ENCODE peak calls at places on chromosome 21, in four cellular contexts. M is tibial nerve; L is fibroblast of lung; W is CD8-positive, alpha-beta T cell. P is an unnamed sample.

GRCh38 chr21:33578959-33579542 is 9.4 kb downstream of the DONSON start:
- DNase-seq in M (no peak), L (peak; percentile 38), W (no peak), P (no peak)

GRCh38 chr21:42125571-42126544 is 54.7 kb downstream of the UMODL1 start:
- DNase-seq in M (no peak), L (peak; percentile 63), W (no peak), P (peak; percentile 35)

GRCh38 chr21:24514081-24514733 is 1093.1 kb downstream of the MRPL39 start:
- DNase-seq in M (no peak), L (no peak), W (no peak), P (no peak)

GRCh38 chr21:17537299-17537698 is 24.5 kb downstream of the CXADR start:
- DNase-seq in M (no peak), L (no peak), W (no peak), P (peak; percentile 45)

GRCh38 chr21:42124826-42125570 is 53.9 kb downstream of the UMODL1 start:
- DNase-seq in M (no peak), L (no peak), W (no peak), P (no peak)

GRCh38 chr21:42404534-42404933 is 832 bp downstream of the UBASH3A start:
- DNase-seq in M (no peak), L (no peak), W (peak; percentile 34), P (no peak)

GRCh38 chr21:17585875-17586450 is 26.7 kb downstream of the BTG3 start:
- DNase-seq in M (peak; percentile 42), L (peak; percentile 36), W (no peak), P (peak; percentile 39)

GRCh38 chr21:40043423-40043822 is 176.2 kb downstream of the PCP4 start:
- DNase-seq in M (no peak), L (no peak), W (no peak), P (no peak)

GRCh38 chr21:45541221-45542039 is 810 bp downstream of the SLC19A1 start:
- DNase-seq in M (peak; percentile 57), L (peak; percentile 55), W (peak; percentile 74), P (peak; percentile 61)
- H3K4me3 ChIP-seq in M (peak overlapping the region; percentile 39), L (peak overlapping the region; percentile 20), W (peak overlapping the region; percentile 53), P (peak overlapping the region; percentile 40)

DNA sequence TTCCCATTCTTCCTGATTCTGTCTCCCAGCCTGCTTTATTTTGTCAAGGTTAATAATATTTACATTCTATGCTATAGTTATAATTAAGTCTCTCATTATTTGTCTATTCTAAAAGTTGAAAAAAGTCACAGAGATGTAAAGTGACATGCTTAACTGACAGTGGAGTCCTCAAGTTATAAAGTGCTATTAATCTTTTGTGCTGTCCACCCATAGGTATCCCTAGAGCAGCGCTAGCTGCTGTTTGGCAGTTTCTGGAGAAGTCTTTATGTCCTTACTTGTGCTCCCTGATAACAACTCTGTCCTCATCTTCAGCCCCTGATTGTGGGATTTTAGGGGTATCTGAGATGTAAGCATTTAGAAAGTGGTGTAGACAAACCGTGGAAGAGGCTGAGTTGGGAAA is 13.1 kb downstream of the BACH1 start:
- DNase-seq in M (no peak), L (no peak), W (no peak), P (no peak)
- H3K4me1 ChIP-seq in M (peaks cover 2% of the 10 kb centered on the region), L (no peaks in the 10 kb centered on the region), W (peaks cover 13% of the 10 kb centered on the region), P (peaks cover 4% of the 10 kb centered on the region)

GRCh38 chr21:41068411-41069304 is 99.3 kb upstream of the BACE2 start:
- DNase-seq in M (peak; percentile 71), L (peak; percentile 62), W (peak; percentile 51), P (peak; percentile 86)

GRCh38 chr21:41065539-41065938 is 102.4 kb upstream of the BACE2 start:
- DNase-seq in M (no peak), L (peak; percentile 30), W (no peak), P (no peak)

GRCh38 chr21:41066086-41066938 is 101.6 kb upstream of the BACE2 start:
- DNase-seq in M (no peak), L (peak; percentile 33), W (no peak), P (no peak)

GRCh38 chr21:41071410-41071809 is 96.5 kb upstream of the BACE2 start:
- DNase-seq in M (no peak), L (no peak), W (no peak), P (no peak)

GRCh38 chr21:41069305-41069642 is 98.7 kb upstream of the BACE2 start:
- DNase-seq in M (no peak), L (no peak), W (no peak), P (no peak)
- H3K4me3 ChIP-seq in M (no peak overlapping the region), L (no peak overlapping the region), W (no peak overlapping the region), P (no peak overlapping the region)

GRCh38 chr21:37396855-37397254 is 30.3 kb downstream of the DYRK1A start:
- DNase-seq in M (no peak), L (no peak), W (no peak), P (no peak)
- H3K4me1 ChIP-seq in M (peaks cover 4% of the 10 kb centered on the region), L (no peaks in the 10 kb centered on the region), W (peaks cover 69% of the 10 kb centered on the region), P (no peaks in the 10 kb centered on the region)

P was measured in Caco-2.